ENCODE peak calls at places on chromosomes 11 and 22, in seven cellular contexts. One of them, this sample, is unnamed.

GRCh38 chr22:23115825-23116494 is 25.8 kb downstream of the RSPH14 start:
- DNase-seq in heart right ventricle: no peak
- DNase-seq in neural progenitor cell: no peak
- DNase-seq in IMR-90: no peak
- DNase-seq in stomach: no peak
- DNase-seq in endodermal cell: no peak
- DNase-seq in left lung: no peak
- DNase-seq in this sample: no peak

GRCh38 chr11:90855531-90855930 is 632.7 kb upstream of the CHORDC1 start:
- DNase-seq in endodermal cell: no peak
- DNase-seq in left lung: no peak
- DNase-seq in heart right ventricle: no peak
- DNase-seq in stomach: no peak
- DNase-seq in neural progenitor cell: no peak
- DNase-seq in IMR-90: no peak
- DNase-seq in this sample: no peak

GRCh38 chr11:640021-640706 is 3.1 kb downstream of the DRD4 start:
- DNase-seq in stomach: no peak
- DNase-seq in heart right ventricle: no peak
- DNase-seq in left lung: no peak
- DNase-seq in neural progenitor cell: peak; percentile 46
- DNase-seq in endodermal cell: peak; percentile 74
- DNase-seq in IMR-90: no peak
- DNase-seq in this sample: no peak

GRCh38 chr11:35116762-35117588 is 22.0 kb upstream of the CD44 start:
- DNase-seq in heart right ventricle: no peak
- DNase-seq in endodermal cell: no peak
- DNase-seq in left lung: no peak
- DNase-seq in neural progenitor cell: no peak
- DNase-seq in IMR-90: peak; percentile 55
- DNase-seq in stomach: no peak
- DNase-seq in this sample: no peak

GRCh38 chr11:123357990-123358827 is 71.9 kb upstream of the GRAMD1B start:
- DNase-seq in left lung: no peak
- DNase-seq in endodermal cell: peak; percentile 72
- DNase-seq in stomach: no peak
- DNase-seq in heart right ventricle: peak; percentile 40
- DNase-seq in IMR-90: peak; percentile 2
- DNase-seq in neural progenitor cell: peak; percentile 62
- DNase-seq in this sample: no peak

GRCh38 chr11:76626921-76627391 is 43.6 kb downstream of the LRRC32 start:
- DNase-seq in heart right ventricle: no peak
- DNase-seq in stomach: no peak
- DNase-seq in IMR-90: peak; percentile 29
- DNase-seq in left lung: no peak
- DNase-seq in endodermal cell: peak; percentile 26
- DNase-seq in neural progenitor cell: no peak
- DNase-seq in this sample: no peak

GRCh38 chr22:42383287-42383686 is 48.9 kb downstream of the NFAM1 start:
- DNase-seq in heart right ventricle: no peak
- DNase-seq in IMR-90: no peak
- DNase-seq in left lung: no peak
- DNase-seq in stomach: no peak
- DNase-seq in endodermal cell: no peak
- DNase-seq in neural progenitor cell: no peak
- DNase-seq in this sample: no peak

GRCh38 chr11:62171261-62171723 is 18.7 kb upstream of the SCGB1D1 start:
- DNase-seq in stomach: peak; percentile 86
- DNase-seq in neural progenitor cell: peak; percentile 95
- DNase-seq in heart right ventricle: peak; percentile 43
- DNase-seq in left lung: peak; percentile 50
- DNase-seq in IMR-90: peak; percentile 66
- DNase-seq in endodermal cell: peak; percentile 96
- DNase-seq in this sample: peak; percentile 87

GRCh38 chr11:76674517-76675400 is 4.2 kb upstream of the LRRC32 start:
- DNase-seq in neural progenitor cell: peak; percentile 28
- DNase-seq in left lung: no peak
- DNase-seq in stomach: no peak
- DNase-seq in heart right ventricle: no peak
- DNase-seq in IMR-90: no peak
- DNase-seq in endodermal cell: no peak
- DNase-seq in this sample: no peak

GRCh38 chr11:34707462-34707840 is 86.6 kb downstream of the EHF start:
- DNase-seq in neural progenitor cell: no peak
- DNase-seq in IMR-90: no peak
- DNase-seq in left lung: no peak
- DNase-seq in endodermal cell: no peak
- DNase-seq in heart right ventricle: no peak
- DNase-seq in stomach: no peak
- DNase-seq in this sample: no peak

GRCh38 chr11:69270929-69271328 is 23.0 kb upstream of the MYEOV start:
- DNase-seq in IMR-90: no peak
- DNase-seq in neural progenitor cell: no peak
- DNase-seq in heart right ventricle: no peak
- DNase-seq in left lung: no peak
- DNase-seq in endodermal cell: no peak
- DNase-seq in stomach: no peak
- DNase-seq in this sample: no peak

GRCh38 chr11:3200388-3201111 is 18.1 kb downstream of the MRGPRG start:
- DNase-seq in neural progenitor cell: no peak
- DNase-seq in heart right ventricle: no peak
- DNase-seq in endodermal cell: peak; percentile 36
- DNase-seq in left lung: peak; percentile 19
- DNase-seq in stomach: no peak
- DNase-seq in IMR-90: no peak
- DNase-seq in this sample: peak; percentile 8

GRCh38 chr22:39943366-39943765 is 16.8 kb upstream of the TMA7B start:
- DNase-seq in left lung: no peak
- DNase-seq in neural progenitor cell: peak; percentile 61
- DNase-seq in heart right ventricle: no peak
- DNase-seq in IMR-90: no peak
- DNase-seq in stomach: no peak
- DNase-seq in endodermal cell: peak; percentile 90
- DNase-seq in this sample: no peak

GRCh38 chr11:46357483-46357936 is 10.2 kb downstream of the DGKZ start:
- DNase-seq in endodermal cell: no peak
- DNase-seq in IMR-90: no peak
- DNase-seq in stomach: peak; percentile 86
- DNase-seq in left lung: no peak
- DNase-seq in heart right ventricle: no peak
- DNase-seq in neural progenitor cell: no peak
- DNase-seq in this sample: no peak

GRCh38 chr11:69044111-69045013 is 4.4 kb upstream of the TPCN2 start:
- DNase-seq in neural progenitor cell: peak; percentile 82
- DNase-seq in endodermal cell: peak; percentile 96
- DNase-seq in left lung: peak; percentile 74
- DNase-seq in IMR-90: peak; percentile 72
- DNase-seq in heart right ventricle: peak; percentile 75
- DNase-seq in stomach: peak; percentile 72
- DNase-seq in this sample: peak; percentile 69

GRCh38 chr11:45843158-45843924 is 3.9 kb upstream of the CRY2 start:
- DNase-seq in left lung: peak; percentile 87
- DNase-seq in stomach: peak; percentile 96
- DNase-seq in IMR-90: peak; percentile 83
- DNase-seq in heart right ventricle: peak; percentile 87
- DNase-seq in endodermal cell: peak; percentile 96
- DNase-seq in neural progenitor cell: peak; percentile 91
- DNase-seq in this sample: peak; percentile 96

GRCh38 chr22:17915188-17915587 is 109.2 kb downstream of the MICAL3 start:
- DNase-seq in heart right ventricle: no peak
- DNase-seq in left lung: no peak
- DNase-seq in IMR-90: no peak
- DNase-seq in neural progenitor cell: no peak
- DNase-seq in stomach: no peak
- DNase-seq in endodermal cell: no peak
- DNase-seq in this sample: no peak

GRCh38 chr11:17012712-17013547 is 1.3 kb downstream of the PLEKHA7 start:
- DNase-seq in stomach: peak; percentile 78
- DNase-seq in IMR-90: peak; percentile 52
- DNase-seq in neural progenitor cell: peak; percentile 78
- DNase-seq in heart right ventricle: peak; percentile 49
- DNase-seq in left lung: peak; percentile 48
- DNase-seq in endodermal cell: peak; percentile 76
- DNase-seq in this sample: peak; percentile 75

GRCh38 chr11:289145-289705 is 299 bp downstream of the PGGHG start:
- DNase-seq in IMR-90: no peak
- DNase-seq in heart right ventricle: no peak
- DNase-seq in neural progenitor cell: no peak
- DNase-seq in stomach: no peak
- DNase-seq in left lung: no peak
- DNase-seq in endodermal cell: no peak
- DNase-seq in this sample: no peak

DNA sequence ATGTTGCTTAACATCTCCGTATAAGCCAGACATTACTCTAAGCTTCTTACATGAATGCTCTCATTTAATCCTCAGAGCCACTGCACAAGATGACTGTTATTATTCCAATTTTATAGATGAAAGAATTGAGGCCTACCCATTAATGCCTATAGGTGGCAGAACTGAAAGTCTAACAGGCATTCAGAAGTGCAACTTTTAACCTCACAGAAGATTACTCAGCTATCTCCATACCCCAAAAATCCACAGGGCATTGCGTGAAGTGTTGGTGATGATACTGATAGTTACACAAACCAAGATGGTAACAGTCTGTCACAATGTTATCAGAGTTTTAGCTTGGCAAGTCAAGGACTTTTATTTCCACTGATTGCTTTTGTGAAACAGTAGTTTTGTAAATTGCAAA is 130.5 kb downstream of the ARHGAP42 start:
- DNase-seq in stomach: no peak
- DNase-seq in IMR-90: no peak
- DNase-seq in endodermal cell: no peak
- DNase-seq in neural progenitor cell: no peak
- DNase-seq in left lung: no peak
- DNase-seq in heart right ventricle: no peak
- DNase-seq in this sample: no peak
- TF ChIP-seq CTCF in stomach: no peak
- TF ChIP-seq CTCF in IMR-90: no peak
- TF ChIP-seq CTCF in endodermal cell: peak; percentile 59
- TF ChIP-seq CTCF in neural progenitor cell: no peak
- TF ChIP-seq CTCF in left lung: no peak
- TF ChIP-seq CTCF in heart right ventricle: no peak
- TF ChIP-seq CTCF in this sample: no peak

GRCh38 chr11:70776914-70777532 is 378.7 kb downstream of the CTTN start:
- DNase-seq in neural progenitor cell: no peak
- DNase-seq in IMR-90: no peak
- DNase-seq in heart right ventricle: no peak
- DNase-seq in stomach: no peak
- DNase-seq in endodermal cell: no peak
- DNase-seq in left lung: no peak
- DNase-seq in this sample: no peak

GRCh38 chr11:70779433-70780245 is 381.3 kb downstream of the CTTN start:
- DNase-seq in neural progenitor cell: no peak
- DNase-seq in IMR-90: no peak
- DNase-seq in left lung: no peak
- DNase-seq in heart right ventricle: no peak
- DNase-seq in stomach: no peak
- DNase-seq in endodermal cell: no peak
- DNase-seq in this sample: no peak

GRCh38 chr11:70775386-70775785 is 377.1 kb downstream of the CTTN start:
- DNase-seq in left lung: no peak
- DNase-seq in endodermal cell: no peak
- DNase-seq in heart right ventricle: no peak
- DNase-seq in stomach: no peak
- DNase-seq in IMR-90: no peak
- DNase-seq in neural progenitor cell: no peak
- DNase-seq in this sample: no peak

GRCh38 chr11:70780246-70780535 is 381.9 kb downstream of the CTTN start:
- DNase-seq in IMR-90: no peak
- DNase-seq in stomach: no peak
- DNase-seq in left lung: no peak
- DNase-seq in neural progenitor cell: no peak
- DNase-seq in heart right ventricle: no peak
- DNase-seq in endodermal cell: no peak
- DNase-seq in this sample: no peak

GRCh38 chr11:70778828-70779365 is 380.6 kb downstream of the CTTN start:
- DNase-seq in left lung: no peak
- DNase-seq in stomach: no peak
- DNase-seq in heart right ventricle: no peak
- DNase-seq in neural progenitor cell: peak; percentile 14
- DNase-seq in endodermal cell: no peak
- DNase-seq in IMR-90: no peak
- DNase-seq in this sample: no peak
- H3K9me3 ChIP-seq in left lung: no peaks in the 10 kb centered on the region
- H3K9me3 ChIP-seq in stomach: no peaks in the 10 kb centered on the region
- H3K9me3 ChIP-seq in heart right ventricle: no peaks in the 10 kb centered on the region
- H3K9me3 ChIP-seq in neural progenitor cell: no peaks in the 10 kb centered on the region
- H3K9me3 ChIP-seq in endodermal cell: peaks cover 3% of the 10 kb centered on the region
- H3K9me3 ChIP-seq in IMR-90: no peaks in the 10 kb centered on the region
- H3K9me3 ChIP-seq in this sample: no peaks in the 10 kb centered on the region

GRCh38 chr11:60836866-60837510 is 4.9 kb upstream of the CCDC86 start:
- DNase-seq in left lung: no peak
- DNase-seq in IMR-90: no peak
- DNase-seq in heart right ventricle: no peak
- DNase-seq in neural progenitor cell: no peak
- DNase-seq in stomach: no peak
- DNase-seq in endodermal cell: peak; percentile 60
- DNase-seq in this sample: no peak
- H3K4me1 ChIP-seq in left lung: peaks cover 9% of the 10 kb centered on the region
- H3K4me1 ChIP-seq in IMR-90: peaks cover 11% of the 10 kb centered on the region
- H3K4me1 ChIP-seq in heart right ventricle: peaks cover 17% of the 10 kb centered on the region
- H3K4me1 ChIP-seq in neural progenitor cell: no peaks in the 10 kb centered on the region
- H3K4me1 ChIP-seq in stomach: peaks cover 11% of the 10 kb centered on the region
- H3K4me1 ChIP-seq in endodermal cell: peaks cover 6% of the 10 kb centered on the region
- H3K4me1 ChIP-seq in this sample: peaks cover 14% of the 10 kb centered on the region

GRCh38 chr11:13462311-13462927 is 603 bp downstream of the BTBD10 start:
- DNase-seq in endodermal cell: peak; percentile 91
- DNase-seq in stomach: peak; percentile 43
- DNase-seq in left lung: peak; percentile 70
- DNase-seq in heart right ventricle: peak; percentile 59
- DNase-seq in neural progenitor cell: peak; percentile 87
- DNase-seq in IMR-90: peak; percentile 41
- DNase-seq in this sample: peak; percentile 60
- TF ChIP-seq CTCF in endodermal cell: no peak
- TF ChIP-seq CTCF in stomach: no peak
- TF ChIP-seq CTCF in left lung: no peak
- TF ChIP-seq CTCF in heart right ventricle: no peak
- TF ChIP-seq CTCF in neural progenitor cell: peak; percentile 8
- TF ChIP-seq CTCF in IMR-90: no peak
- TF ChIP-seq CTCF in this sample: no peak

DNA sequence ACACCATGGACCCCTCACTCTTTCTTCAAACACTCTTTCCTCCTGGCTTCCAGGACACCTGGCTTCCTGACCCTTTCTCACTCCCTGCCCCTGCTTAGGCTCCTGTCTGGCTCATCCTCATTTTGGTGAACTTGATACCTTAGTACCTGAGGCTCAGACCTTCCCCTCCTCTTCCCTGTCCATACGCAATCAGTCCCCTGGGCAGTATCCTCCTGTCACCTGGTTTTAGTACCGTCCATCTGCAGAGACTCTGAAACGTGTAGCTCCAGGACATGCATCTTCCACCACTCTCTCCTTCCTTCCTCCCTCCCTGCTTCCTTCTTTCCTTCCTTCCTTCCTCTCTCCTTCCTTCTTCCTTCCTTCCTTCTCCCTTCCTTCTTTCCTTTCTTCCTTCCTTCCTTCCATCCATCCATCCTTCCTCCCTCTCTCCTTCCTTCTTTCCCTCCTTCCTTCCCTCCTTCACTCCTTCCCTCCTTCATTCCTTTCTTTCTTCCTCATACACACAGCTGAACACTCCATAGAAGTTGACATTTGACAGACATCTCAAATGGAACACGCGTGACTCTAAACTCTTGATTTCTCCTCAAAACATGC is 1488.6 kb downstream of the TBC1D22A start:
- DNase-seq in heart right ventricle: no peak
- DNase-seq in IMR-90: no peak
- DNase-seq in endodermal cell: peak; percentile 17
- DNase-seq in stomach: no peak
- DNase-seq in neural progenitor cell: no peak
- DNase-seq in left lung: no peak
- DNase-seq in this sample: no peak
- H3K9me3 ChIP-seq in heart right ventricle: no peaks in the 10 kb centered on the region
- H3K9me3 ChIP-seq in IMR-90: peaks cover 45% of the 10 kb centered on the region
- H3K9me3 ChIP-seq in endodermal cell: no peaks in the 10 kb centered on the region
- H3K9me3 ChIP-seq in stomach: no peaks in the 10 kb centered on the region
- H3K9me3 ChIP-seq in neural progenitor cell: no peaks in the 10 kb centered on the region
- H3K9me3 ChIP-seq in left lung: no peaks in the 10 kb centered on the region
- H3K9me3 ChIP-seq in this sample: no peaks in the 10 kb centered on the region